ENCODE peak calls at places on chromosomes 5 and 9, in ten cellular contexts. L is endodermal cell; N is hepatocyte; I is body of pancreas; F is astrocyte; X is stomach; M is tibial nerve; Q is gastrocnemius medialis; S is CD8-positive, alpha-beta T cell; A is CD4-positive, alpha-beta memory T cell. H is an unnamed sample.

GRCh38 chr5:61673007-61673735 is 341.1 kb downstream of the ZSWIM6 start:
- DNase-seq in Q (no peak), F (peak; percentile 67), M (no peak), L (no peak), I (peak; percentile 47), X (peak; percentile 33), S (no peak), N (peak; percentile 72), A (no peak), H (no peak)

GRCh38 chr9:129573977-129574376 is 46.9 kb downstream of the C9orf50 start:
- DNase-seq in I (no peak), Q (no peak), F (no peak), L (no peak), A (no peak), N (no peak), M (no peak), S (no peak), X (no peak), H (no peak)

GRCh38 chr5:74327339-74327685 is 313.2 kb downstream of the ENC1 start:
- DNase-seq in N (no peak), L (no peak), X (no peak), S (no peak), I (no peak), Q (no peak), M (no peak), A (no peak), F (no peak), H (no peak)

GRCh38 chr5:123512631-123513461 is 869 bp downstream of the CSNK1G3 start:
- DNase-seq in L (peak; percentile 73), Q (no peak), N (peak; percentile 41), A (peak; percentile 57), I (peak; percentile 10), S (peak; percentile 22), F (peak; percentile 45), M (peak; percentile 21), X (peak; percentile 30), H (peak; percentile 20)

GRCh38 chr5:119016125-119016774 is 27.9 kb upstream of the DTWD2 start:
- DNase-seq in N (no peak), M (no peak), I (peak; percentile 9), L (no peak), X (no peak), A (no peak), F (no peak), S (no peak), Q (no peak), H (no peak)

GRCh38 chr5:178210073-178210526 is 5.8 kb downstream of the HNRNPAB start:
- DNase-seq in X (no peak), A (no peak), I (no peak), M (no peak), S (no peak), Q (no peak), L (peak; percentile 47), N (no peak), F (no peak), H (no peak)

GRCh38 chr9:20990867-20991266 is 40.6 kb downstream of the HACD4 start:
- DNase-seq in M (peak; percentile 44), A (no peak), S (no peak), F (no peak), N (no peak), I (peak; percentile 56), X (no peak), Q (peak; percentile 10), L (no peak), H (no peak)

GRCh38 chr9:87569008-87569908 is 71.6 kb downstream of the DAPK1 start:
- DNase-seq in M (no peak), X (no peak), A (no peak), Q (no peak), L (no peak), F (peak; percentile 66), I (no peak), N (peak; percentile 76), S (no peak), H (no peak)

GRCh38 chr9:76704601-76705204 is 59.5 kb upstream of the PCA3 start:
- DNase-seq in M (no peak), Q (no peak), A (no peak), S (no peak), X (no peak), I (peak; percentile 32), N (peak; percentile 84), L (peak; percentile 63), F (peak; percentile 88), H (peak; percentile 54)

GRCh38 chr5:142167458-142167857 is 58.9 kb downstream of the NDFIP1 start:
- DNase-seq in N (no peak), Q (no peak), I (no peak), X (no peak), A (no peak), F (no peak), L (peak; percentile 54), M (no peak), S (no peak), H (no peak)

GRCh38 chr5:149610583-149611250 is 29.4 kb downstream of the ARHGEF37 start:
- DNase-seq in L (no peak), N (no peak), F (no peak), A (no peak), I (no peak), X (no peak), Q (no peak), M (no peak), S (no peak), H (peak; percentile 65)

GRCh38 chr9:16985559-16986348 is 115.3 kb upstream of the BNC2 start:
- DNase-seq in S (no peak), I (no peak), A (no peak), L (no peak), Q (no peak), F (peak; percentile 90), M (peak; percentile 23), X (no peak), N (no peak), H (no peak)

GRCh38 chr9:92725726-92726125 is 38.9 kb downstream of the BICD2 start:
- DNase-seq in M (no peak), N (no peak), X (peak; percentile 14), F (no peak), I (no peak), L (no peak), A (no peak), Q (no peak), S (no peak), H (no peak)

GRCh38 chr9:127509261-127509954 is 58.1 kb downstream of the LRSAM1 start:
- DNase-seq in Q (no peak), F (no peak), M (no peak), S (no peak), X (no peak), L (no peak), I (no peak), A (no peak), N (no peak), H (no peak)

GRCh38 chr5:39177629-39177959 is 41.8 kb downstream of the FYB1 start:
- DNase-seq in S (no peak), M (no peak), L (no peak), I (no peak), N (no peak), X (no peak), A (peak; percentile 71), Q (no peak), F (no peak), H (no peak)

GRCh38 chr5:168244838-168245555 is 46.4 kb upstream of the WWC1 start:
- DNase-seq in Q (no peak), S (no peak), F (peak; percentile 22), X (no peak), A (no peak), I (no peak), N (no peak), M (no peak), L (no peak), H (no peak)

GRCh38 chr5:81194633-81195333 is 38.3 kb upstream of the CKMT2 start:
- DNase-seq in S (peak; percentile 76), M (peak; percentile 83), L (peak; percentile 96), X (peak; percentile 84), N (peak; percentile 88), I (peak; percentile 82), Q (peak; percentile 43), F (peak; percentile 41), A (peak; percentile 68), H (peak; percentile 96)
- H3K4me3 ChIP-seq in S (no peak overlapping the region), M (no peak overlapping the region), L (no peak overlapping the region), X (no peak overlapping the region), N (no peak overlapping the region), I (no peak overlapping the region), Q (no peak overlapping the region), F (no peak overlapping the region), A (no peak overlapping the region), H (no peak overlapping the region)

DNA sequence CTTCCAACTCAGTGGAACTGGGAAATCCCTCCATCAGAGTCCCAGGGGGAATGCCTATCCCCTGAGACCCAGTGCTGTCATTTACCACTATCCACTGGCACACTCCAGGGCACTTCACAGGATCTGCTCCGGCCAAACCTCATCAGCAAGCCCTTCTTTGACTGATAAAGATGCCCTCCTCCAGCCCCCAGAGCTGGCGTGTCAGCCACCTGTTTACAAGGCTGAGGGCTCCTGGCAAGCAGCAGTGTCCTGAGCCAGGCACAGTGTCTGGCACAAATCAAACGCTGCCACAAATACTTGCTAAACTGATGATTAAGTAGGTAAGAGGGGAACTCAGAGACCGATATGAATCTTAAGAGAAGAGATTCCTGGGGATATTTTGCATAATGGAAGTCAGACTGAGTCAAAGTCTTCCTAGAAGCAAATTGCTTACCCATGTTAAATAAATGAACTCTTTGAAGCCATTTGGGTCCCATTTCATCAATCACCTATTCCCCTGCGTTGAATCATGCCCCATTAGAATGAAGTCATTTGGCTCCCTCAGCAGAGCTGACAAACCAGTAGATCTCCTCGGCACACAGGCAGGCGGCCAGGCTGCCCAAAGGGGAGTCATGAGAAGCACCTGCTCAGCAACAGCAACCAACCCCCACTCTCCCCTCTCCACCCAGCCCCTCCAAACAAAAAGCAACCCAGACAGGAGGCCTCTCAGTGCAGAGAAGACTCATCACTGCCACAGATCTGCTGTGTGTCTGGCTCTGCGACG is 97.4 kb downstream of the CDK5RAP2 start:
- DNase-seq in M (no peak), F (peak; percentile 86), Q (peak; percentile 45), X (no peak), A (no peak), S (no peak), N (no peak), L (peak; percentile 47), I (no peak), H (no peak)
- H3K36me3 ChIP-seq in M (no peaks in the 10 kb centered on the region), F (peaks cover 9% of the 10 kb centered on the region), Q (no peaks in the 10 kb centered on the region), X (peaks cover 54% of the 10 kb centered on the region), A (peaks cover 37% of the 10 kb centered on the region), S (peaks cover 32% of the 10 kb centered on the region), N (no peaks in the 10 kb centered on the region), L (peaks cover 45% of the 10 kb centered on the region), I (no peaks in the 10 kb centered on the region), H (peaks cover 3% of the 10 kb centered on the region)

GRCh38 chr5:14212838-14213237 is 69.7 kb downstream of the TRIO start:
- DNase-seq in M (no peak), L (no peak), S (no peak), X (no peak), N (peak; percentile 48), I (no peak), F (no peak), A (no peak), Q (no peak), H (no peak)
- H3K4me3 ChIP-seq in M (no peak overlapping the region), L (no peak overlapping the region), S (no peak overlapping the region), X (no peak overlapping the region), N (no peak overlapping the region), I (no peak overlapping the region), F (no peak overlapping the region), A (no peak overlapping the region), Q (no peak overlapping the region), H (no peak overlapping the region)

DNA sequence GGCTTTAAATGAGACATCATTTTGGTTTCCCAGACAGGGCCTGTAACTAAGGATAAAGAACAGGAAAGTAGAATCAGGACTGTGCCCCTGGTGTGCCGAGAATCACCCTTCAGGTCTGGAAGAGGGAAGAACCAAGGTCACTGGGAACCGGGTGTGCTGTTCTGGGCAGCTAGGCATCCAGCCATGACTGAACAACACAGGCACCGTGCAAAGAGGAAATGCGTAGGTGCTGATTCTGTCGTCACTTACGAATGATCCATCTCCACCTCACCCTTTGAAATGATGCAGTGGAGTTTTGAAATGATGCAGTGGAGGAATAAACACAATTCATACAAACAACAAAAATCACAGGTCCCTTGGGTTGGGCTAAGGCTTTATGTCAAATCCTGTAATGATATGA is 64.4 kb downstream of the MAP1B start:
- DNase-seq in F (no peak), N (no peak), M (no peak), S (no peak), I (no peak), Q (no peak), X (no peak), L (no peak), A (no peak), H (no peak)
- H3K36me3 ChIP-seq in F (peaks cover 21% of the 10 kb centered on the region), N (no peaks in the 10 kb centered on the region), M (no peaks in the 10 kb centered on the region), S (no peaks in the 10 kb centered on the region), I (no peaks in the 10 kb centered on the region), Q (no peaks in the 10 kb centered on the region), X (no peaks in the 10 kb centered on the region), L (peaks cover 56% of the 10 kb centered on the region), A (no peaks in the 10 kb centered on the region), H (no peaks in the 10 kb centered on the region)

H was measured in H7.